ENCODE peak calls at places on chromosomes 2 and 18, in ten cellular contexts. D is H9, R is HCT116, I is heart right ventricle, L is epithelial cell of esophagus, Y is WTC11, X is upper lobe of left lung, B is ovary, V is adrenal gland, J is B cell. F is an unnamed sample.

GRCh38 chr2:132384491-132385186 is 32.0 kb upstream of the GPR39 start:
- DNase-seq in J (no peak), R (no peak), B (no peak), I (no peak), D (no peak), X (no peak), V (no peak), Y (no peak), L (no peak), F (no peak)

GRCh38 chr2:54639609-54640008 is 83.9 kb upstream of the EML6 start:
- DNase-seq in L (peak; percentile 40), J (no peak), V (no peak), Y (no peak), X (no peak), D (no peak), B (no peak), I (no peak), R (no peak), F (peak; percentile 13)

GRCh38 chr2:37652199-37652640 is 19.2 kb downstream of the CDC42EP3 start:
- DNase-seq in Y (no peak), V (no peak), J (no peak), L (peak; percentile 99), R (peak; percentile 69), D (no peak), B (no peak), I (no peak), X (no peak), F (no peak)

GRCh38 chr2:96895032-96895708 is 25.3 kb upstream of the SEMA4C start:
- DNase-seq in B (no peak), D (no peak), I (no peak), Y (no peak), R (no peak), L (no peak), J (no peak), X (peak; percentile 61), V (no peak), F (no peak)

GRCh38 chr18:28411806-28412205 is 234.9 kb upstream of the CDH2 start:
- DNase-seq in V (no peak), L (peak; percentile 52), B (no peak), Y (no peak), I (peak; percentile 14), R (no peak), D (no peak), J (no peak), X (no peak), F (no peak)

GRCh38 chr18:63111549-63112402 is 207.8 kb downstream of the BCL2 start:
- DNase-seq in V (no peak), X (peak; percentile 37), I (no peak), L (no peak), Y (no peak), B (no peak), J (no peak), R (no peak), D (no peak), F (no peak)

GRCh38 chr2:204010611-204011560 is 74.3 kb downstream of the ICOS start:
- DNase-seq in J (no peak), Y (no peak), R (no peak), D (no peak), I (no peak), B (no peak), V (no peak), L (peak; percentile 70), X (no peak), F (no peak)

GRCh38 chr2:100196786-100197494 is 54.5 kb upstream of the AFF3 start:
- DNase-seq in J (no peak), V (no peak), D (no peak), R (no peak), B (no peak), I (no peak), L (no peak), Y (no peak), X (no peak), F (no peak)

GRCh38 chr18:36624451-36625167 is 204.2 kb downstream of the TPGS2 start:
- DNase-seq in X (no peak), V (no peak), J (no peak), R (no peak), Y (peak; percentile 16), I (no peak), L (no peak), D (no peak), B (no peak), F (no peak)

GRCh38 chr18:36623681-36624080 is 205.1 kb downstream of the TPGS2 start:
- DNase-seq in I (no peak), Y (no peak), J (no peak), D (no peak), V (no peak), X (no peak), L (no peak), B (no peak), R (no peak), F (no peak)

GRCh38 chr18:36625386-36625785 is 203.4 kb downstream of the TPGS2 start:
- DNase-seq in V (no peak), R (no peak), Y (no peak), J (no peak), B (no peak), L (no peak), I (no peak), D (no peak), X (no peak), F (no peak)

GRCh38 chr18:36622610-36623009 is 206.2 kb downstream of the TPGS2 start:
- DNase-seq in D (no peak), V (no peak), Y (no peak), R (no peak), X (no peak), J (no peak), B (no peak), I (no peak), L (peak; percentile 14), F (no peak)

GRCh38 chr18:36620801-36621200 is 208.0 kb downstream of the TPGS2 start:
- DNase-seq in L (no peak), J (no peak), Y (no peak), B (no peak), I (no peak), R (no peak), X (no peak), V (no peak), D (no peak), F (no peak)
- TF ChIP-seq CTCF in L (no peak), J (no peak), Y (no peak), B (no peak), I (no peak), R (no peak), X (no peak), V (no peak), D (peak; percentile 39), F (no peak)

DNA sequence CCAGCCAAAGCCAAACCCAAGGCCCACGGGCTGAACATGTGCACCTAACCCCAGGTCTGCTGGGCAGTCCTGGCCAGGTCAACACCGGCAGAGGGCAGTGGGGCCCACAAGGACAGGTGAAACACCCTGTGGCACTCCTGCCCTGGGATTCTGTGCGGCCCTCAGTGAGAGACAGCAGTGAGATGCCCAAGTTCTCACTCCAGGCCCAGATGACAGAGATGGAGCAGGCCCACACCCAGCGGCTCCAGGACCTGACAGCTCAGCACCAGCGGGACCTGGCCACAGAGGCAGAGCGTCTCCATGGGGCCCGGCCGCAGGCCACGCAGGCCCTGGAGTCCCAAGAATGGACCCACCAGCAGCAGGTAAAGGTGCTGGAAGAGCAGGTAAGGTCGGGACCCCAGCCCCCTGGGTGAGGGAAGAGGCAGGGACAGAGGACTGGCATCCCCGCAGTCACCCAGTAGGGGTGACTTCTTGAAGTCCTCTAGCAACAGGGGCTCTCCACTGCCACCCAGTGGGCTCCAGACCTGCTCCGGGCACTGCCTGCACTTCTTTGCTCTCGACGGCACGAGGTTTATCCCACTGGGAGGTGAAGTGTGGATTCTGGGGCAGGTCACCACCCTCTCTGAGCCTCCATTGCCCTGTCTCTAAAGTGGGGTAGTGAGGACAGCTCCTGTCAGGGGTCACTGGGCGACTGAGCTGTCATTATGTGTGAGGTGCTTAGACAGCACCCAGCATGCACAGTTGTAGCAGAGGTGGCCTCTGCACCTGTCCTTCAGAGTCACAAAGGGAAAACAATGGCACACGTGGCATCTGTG is 8.8 kb upstream of the SNED1 start:
- DNase-seq in R (peak; percentile 48), B (peak; percentile 28), Y (peak; percentile 53), D (no peak), L (peak; percentile 16), I (no peak), J (no peak), X (peak; percentile 51), V (peak; percentile 54), F (no peak)
- TF ChIP-seq CTCF in R (no peak), B (no peak), Y (no peak), D (peak; percentile 69), L (peak; percentile 11), I (peak; percentile 53), J (peak; percentile 10), X (no peak), V (no peak), F (peak; percentile 55)

GRCh38 chr2:28276807-28277206 is 115.9 kb upstream of the FOSL2 start:
- DNase-seq in L (no peak), R (no peak), D (no peak), X (no peak), B (no peak), V (no peak), Y (no peak), I (peak; percentile 33), J (no peak), F (no peak)

GRCh38 chr2:28277466-28277865 is 115.2 kb upstream of the FOSL2 start:
- DNase-seq in Y (no peak), B (no peak), V (no peak), J (no peak), X (no peak), R (no peak), L (no peak), I (no peak), D (no peak), F (no peak)

GRCh38 chr2:28273751-28274150 is 118.9 kb upstream of the FOSL2 start:
- DNase-seq in I (no peak), V (no peak), D (no peak), R (no peak), X (no peak), B (no peak), L (peak; percentile 71), Y (no peak), J (no peak), F (no peak)

GRCh38 chr2:28274911-28275685 is 117.6 kb upstream of the FOSL2 start:
- DNase-seq in X (peak; percentile 31), I (no peak), J (no peak), B (no peak), D (peak; percentile 47), V (no peak), L (peak; percentile 97), R (peak; percentile 79), Y (peak; percentile 18), F (no peak)

DNA sequence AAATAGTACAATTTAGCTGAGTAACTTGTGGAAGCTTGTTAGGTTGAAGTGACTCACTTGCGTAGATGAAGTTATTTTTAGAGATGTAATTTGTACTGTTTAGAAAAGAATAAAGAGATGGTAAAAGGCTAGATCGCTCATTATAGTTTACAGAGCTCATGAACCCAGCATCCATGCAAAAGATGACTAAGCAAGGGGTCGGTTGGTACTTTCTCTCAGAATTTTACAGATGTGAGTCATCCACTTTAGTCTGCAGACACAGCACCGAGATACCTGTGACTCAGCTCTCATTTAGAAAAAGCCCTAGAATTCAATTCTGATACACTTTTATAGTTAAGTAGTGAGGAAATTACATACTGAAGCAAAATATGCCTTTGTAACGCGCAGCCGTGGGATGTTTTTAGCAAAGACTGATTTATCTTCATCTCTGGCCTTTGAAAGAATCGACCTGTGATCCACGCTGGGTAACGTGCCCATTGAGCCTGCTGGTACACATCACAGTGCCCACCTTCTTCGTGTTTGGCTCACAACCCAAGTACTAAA is 116.5 kb upstream of the FOSL2 start:
- DNase-seq in I (no peak), D (no peak), L (peak; percentile 96), X (no peak), R (peak; percentile 81), V (peak; percentile 39), B (no peak), Y (no peak), J (no peak), F (no peak)
- TF ChIP-seq CTCF in I (no peak), D (no peak), L (no peak), X (no peak), R (no peak), V (no peak), B (no peak), Y (no peak), J (no peak), F (no peak)

DNA sequence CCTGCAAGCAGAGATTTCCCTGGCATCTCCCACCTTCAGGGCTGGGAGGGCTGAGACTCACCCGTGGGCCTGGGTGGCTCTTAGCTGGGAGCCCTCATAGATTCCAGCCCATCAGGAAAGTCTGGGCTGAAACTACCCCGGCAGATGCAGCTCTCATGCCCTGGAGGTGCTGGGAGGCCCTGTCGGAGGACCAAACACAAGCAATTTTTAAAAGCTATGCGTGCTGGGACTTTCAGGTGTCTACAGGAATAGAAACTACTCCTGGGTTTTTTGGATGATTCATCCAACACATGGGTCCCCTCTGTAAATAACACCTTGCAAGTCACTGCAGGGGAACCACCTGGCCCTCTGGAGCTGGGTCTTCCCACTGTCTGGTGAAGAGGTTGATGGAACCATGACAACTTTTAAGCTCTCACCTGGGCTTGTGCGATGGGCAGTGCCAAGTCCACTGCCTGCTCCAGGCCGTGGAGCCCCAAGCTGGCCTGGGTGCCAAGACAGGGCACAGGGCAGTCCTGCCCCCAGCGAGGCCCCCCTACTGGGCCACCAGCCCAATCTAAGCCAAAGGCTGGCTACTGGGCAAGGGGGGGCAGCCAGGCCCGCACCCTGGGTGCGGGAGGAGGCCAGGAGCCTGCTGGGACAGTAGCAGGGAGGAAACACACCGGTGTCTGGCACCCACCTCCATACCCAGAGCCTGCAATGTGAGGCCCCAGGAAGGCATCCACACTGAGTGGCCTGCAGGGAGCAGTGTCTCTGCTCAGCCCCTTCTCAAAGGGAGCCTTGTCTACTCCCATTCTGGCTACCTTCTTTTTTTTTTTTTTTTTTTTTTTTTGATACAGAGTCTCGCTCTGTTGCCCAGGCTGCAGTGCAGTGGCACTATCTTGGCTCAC is 1.1 kb upstream of the GPR55 start:
- DNase-seq in R (no peak), J (no peak), B (no peak), V (no peak), Y (no peak), X (no peak), L (peak; percentile 46), D (peak; percentile 46), I (no peak), F (no peak)
- TF ChIP-seq CTCF in R (no peak), J (no peak), B (no peak), V (no peak), Y (no peak), X (no peak), L (no peak), D (peak; percentile 39), I (no peak), F (no peak)